ENCODE peak calls at places on chromosomes 5 and 9, in eight cellular contexts. A, D, V, I, G, C, X and Q are unnamed samples.

GRCh38 chr5:174675916-174676315 is 48.5 kb upstream of the MSX2 start:
- DNase-seq in X (no peak), C (no peak), D (no peak), G (no peak), A (no peak), I (no peak), V (no peak), Q (no peak)

GRCh38 chr5:98483301-98483700 is 290.2 kb upstream of the RGMB start:
- DNase-seq in I (no peak), A (no peak), D (no peak), X (peak; percentile 21), C (no peak), G (no peak), V (no peak), Q (no peak)

GRCh38 chr5:134132372-134133212 is 18.1 kb downstream of the TCF7 start:
- DNase-seq in I (no peak), C (no peak), V (no peak), D (no peak), X (no peak), A (peak; percentile 65), G (no peak), Q (peak; percentile 83)

GRCh38 chr5:132023258-132024116 is 12.0 kb upstream of the ACSL6 start:
- DNase-seq in V (no peak), C (no peak), I (no peak), A (peak; percentile 20), G (no peak), X (no peak), D (no peak), Q (no peak)

GRCh38 chr5:107997338-107997979 is 326.7 kb upstream of the EFNA5 start:
- DNase-seq in D (no peak), V (no peak), X (no peak), G (no peak), C (no peak), I (no peak), A (no peak), Q (no peak)

GRCh38 chr5:168740821-168741213 is 161.6 kb upstream of the PANK3 start:
- DNase-seq in G (no peak), A (no peak), I (no peak), V (no peak), D (no peak), C (no peak), X (no peak), Q (no peak)

GRCh38 chr9:131630206-131630831 is 85.0 kb downstream of the PRRT1B start:
- DNase-seq in A (no peak), C (no peak), G (no peak), D (no peak), I (no peak), V (no peak), X (no peak), Q (no peak)

GRCh38 chr9:18002718-18003438 is 424.0 kb downstream of the SH3GL2 start:
- DNase-seq in D (no peak), X (no peak), A (no peak), G (no peak), C (no peak), I (no peak), V (no peak), Q (no peak)

GRCh38 chr9:98248737-98249474 is 6.5 kb downstream of the TBC1D2 start:
- DNase-seq in I (no peak), C (no peak), G (no peak), A (peak; percentile 23), V (no peak), D (no peak), X (peak; percentile 84), Q (no peak)

GRCh38 chr9:33719581-33720374 is 75.6 kb upstream of the PRSS3 start:
- DNase-seq in V (peak; percentile 48), X (no peak), I (no peak), G (peak; percentile 49), D (peak; percentile 75), A (peak; percentile 38), C (peak; percentile 30), Q (peak; percentile 14)

GRCh38 chr9:119005162-119005561 is 364.1 kb downstream of the BRINP1 start:
- DNase-seq in V (no peak), C (no peak), I (no peak), D (peak; percentile 40), A (no peak), G (no peak), X (no peak), Q (no peak)

GRCh38 chr5:139014726-139015125 is 139.6 kb upstream of the LRRTM2 start:
- DNase-seq in V (no peak), X (peak; percentile 51), I (no peak), C (peak; percentile 16), D (no peak), A (no peak), G (no peak), Q (no peak)

GRCh38 chr9:4433379-4433778 is 56.9 kb upstream of the SLC1A1 start:
- DNase-seq in C (no peak), A (no peak), I (no peak), G (no peak), X (no peak), V (no peak), D (no peak), Q (no peak)

GRCh38 chr9:110178281-110178680 is 29.7 kb downstream of the C9orf152 start:
- DNase-seq in G (no peak), I (no peak), X (no peak), A (no peak), D (no peak), V (no peak), C (no peak), Q (no peak)

GRCh38 chr9:18238752-18239151 is 235.2 kb upstream of the ADAMTSL1 start:
- DNase-seq in D (no peak), A (no peak), C (no peak), I (no peak), G (no peak), V (no peak), X (no peak), Q (no peak)

GRCh38 chr9:4148215-4148561 is 151.7 kb downstream of the GLIS3 start:
- DNase-seq in G (no peak), I (no peak), C (no peak), X (no peak), D (no peak), V (no peak), A (no peak), Q (no peak)

GRCh38 chr5:143642791-143643190 is 169.2 kb upstream of the HMHB1 start:
- DNase-seq in V (no peak), A (no peak), D (no peak), C (no peak), I (no peak), G (no peak), X (no peak), Q (no peak)

GRCh38 chr9:78221425-78221824 is 14.4 kb upstream of the CEP78 start:
- DNase-seq in V (no peak), X (no peak), A (no peak), I (no peak), G (no peak), D (no peak), C (no peak), Q (no peak)

GRCh38 chr9:104835163-104835562 is 71.2 kb downstream of the NIPSNAP3B start:
- DNase-seq in G (no peak), V (no peak), D (no peak), X (no peak), A (no peak), I (no peak), C (no peak), Q (no peak)

GRCh38 chr5:88248743-88249540 is 19.7 kb downstream of the TMEM161B start:
- DNase-seq in A (no peak), G (no peak), V (no peak), X (no peak), C (no peak), I (no peak), D (no peak), Q (no peak)

GRCh38 chr5:393846-394275 is 49.1 kb upstream of the EXOC3 start:
- DNase-seq in G (no peak), I (no peak), X (no peak), D (no peak), C (no peak), A (no peak), V (no peak), Q (no peak)

GRCh38 chr9:83544002-83544698 is 5.9 kb upstream of the FRMD3 start:
- DNase-seq in G (peak; percentile 80), A (no peak), C (peak; percentile 42), I (peak; percentile 25), X (no peak), V (peak; percentile 56), D (peak; percentile 88), Q (no peak)

GRCh38 chr5:72543365-72543764 is 36.2 kb upstream of the ZNF366 start:
- DNase-seq in I (no peak), D (no peak), G (no peak), C (no peak), V (no peak), A (no peak), X (no peak), Q (no peak)

GRCh38 chr9:35612843-35613242 is 5.4 kb downstream of the CD72 start:
- DNase-seq in D (no peak), A (no peak), C (no peak), G (no peak), I (no peak), X (no peak), V (no peak), Q (no peak)
- H3K9me3 ChIP-seq in D (no peaks in the 10 kb centered on the region), A (no peaks in the 10 kb centered on the region), C (no peaks in the 10 kb centered on the region), G (no peaks in the 10 kb centered on the region), I (no peaks in the 10 kb centered on the region), X (no peaks in the 10 kb centered on the region), V (no peaks in the 10 kb centered on the region), Q (no peaks in the 10 kb centered on the region)

DNA sequence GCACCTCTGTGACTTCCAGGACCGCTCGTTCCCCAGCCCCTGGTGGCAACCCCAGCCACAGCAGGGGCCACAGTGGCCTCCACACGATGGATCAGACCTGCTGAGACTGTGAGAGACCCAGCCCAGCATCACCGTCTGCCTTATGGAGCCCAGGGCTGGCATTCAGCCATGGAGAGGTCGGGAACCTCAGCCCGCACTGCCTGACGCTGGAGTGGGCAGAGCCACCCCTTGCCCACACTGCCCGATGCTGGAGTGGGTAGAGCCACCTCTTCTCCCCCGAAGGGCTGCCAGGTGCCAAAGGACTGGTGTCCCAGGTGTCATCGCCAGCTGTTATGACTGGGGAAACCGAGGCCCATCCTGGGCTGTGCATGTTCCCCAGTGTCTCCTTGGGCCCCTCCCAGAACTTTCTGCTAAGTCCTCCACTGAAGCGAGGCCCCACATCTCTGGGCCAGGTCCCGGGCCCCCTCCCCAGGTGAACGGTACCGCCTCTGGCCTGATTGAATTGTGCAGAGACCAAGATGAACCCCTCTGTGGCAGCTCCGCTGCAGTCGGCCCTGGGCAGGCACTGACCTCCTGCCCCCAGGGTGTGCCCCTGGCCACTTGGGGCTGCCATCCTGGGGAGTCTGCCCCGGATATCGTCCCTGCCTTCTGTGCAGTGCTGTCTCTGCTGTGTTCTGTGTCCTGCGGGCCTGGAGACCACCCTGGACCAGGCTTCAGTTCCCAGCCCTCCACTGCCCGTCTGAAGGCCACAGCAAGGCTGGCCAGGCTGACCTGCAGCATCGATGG is 137.1 kb downstream of the ADAMTS2 start:
- DNase-seq in X (no peak), I (no peak), V (no peak), C (no peak), A (no peak), D (no peak), G (no peak), Q (no peak)
- H3K9me3 ChIP-seq in X (no peaks in the 10 kb centered on the region), I (peaks cover 16% of the 10 kb centered on the region), V (no peaks in the 10 kb centered on the region), C (peaks cover 14% of the 10 kb centered on the region), A (no peaks in the 10 kb centered on the region), D (no peaks in the 10 kb centered on the region), G (no peaks in the 10 kb centered on the region), Q (no peaks in the 10 kb centered on the region)

GRCh38 chr5:57072218-57072892 is 101.5 kb upstream of the GPBP1 start:
- DNase-seq in V (no peak), X (no peak), A (no peak), G (no peak), C (no peak), D (no peak), I (no peak), Q (no peak)
- H3K9me3 ChIP-seq in V (no peaks in the 10 kb centered on the region), X (peaks cover 3% of the 10 kb centered on the region), A (peaks cover 4% of the 10 kb centered on the region), G (no peaks in the 10 kb centered on the region), C (peaks cover 19% of the 10 kb centered on the region), D (no peaks in the 10 kb centered on the region), I (peaks cover 2% of the 10 kb centered on the region), Q (no peaks in the 10 kb centered on the region)

GRCh38 chr5:68148096-68148495 is 67.5 kb upstream of the PIK3R1 start:
- DNase-seq in X (no peak), A (no peak), G (no peak), V (no peak), I (no peak), D (no peak), C (no peak), Q (no peak)
- H3K9me3 ChIP-seq in X (no peaks in the 10 kb centered on the region), A (no peaks in the 10 kb centered on the region), G (no peaks in the 10 kb centered on the region), V (no peaks in the 10 kb centered on the region), I (no peaks in the 10 kb centered on the region), D (no peaks in the 10 kb centered on the region), C (no peaks in the 10 kb centered on the region), Q (no peaks in the 10 kb centered on the region)